ENCODE peak calls at places on chromosomes 7 and 10, in eight cellular contexts. One of them, this sample, is unnamed.

GRCh38 chr10:844552-844951 is 87.0 kb downstream of the LARP4B start:
- DNase-seq in nucleus accumbens: no peak
- DNase-seq in astrocyte of the hippocampus: peak; percentile 62
- DNase-seq in GM04504: no peak
- DNase-seq in thoracic aorta: no peak
- DNase-seq in ACHN: peak; percentile 14
- DNase-seq in hepatocyte: no peak
- DNase-seq in foreskin fibroblast: no peak
- DNase-seq in this sample: no peak

GRCh38 chr10:90592903-90593302 is 264.9 kb downstream of the HTR7 start:
- DNase-seq in GM04504: no peak
- DNase-seq in nucleus accumbens: no peak
- DNase-seq in foreskin fibroblast: peak; percentile 79
- DNase-seq in ACHN: peak; percentile 48
- DNase-seq in hepatocyte: peak; percentile 77
- DNase-seq in astrocyte of the hippocampus: peak; percentile 87
- DNase-seq in thoracic aorta: peak; percentile 6
- DNase-seq in this sample: no peak

GRCh38 chr10:74249865-74250264 is 98.8 kb downstream of the ADK start:
- DNase-seq in hepatocyte: no peak
- DNase-seq in ACHN: no peak
- DNase-seq in nucleus accumbens: no peak
- DNase-seq in GM04504: no peak
- DNase-seq in astrocyte of the hippocampus: no peak
- DNase-seq in thoracic aorta: no peak
- DNase-seq in foreskin fibroblast: peak; percentile 50
- DNase-seq in this sample: no peak

GRCh38 chr7:83166-83840 is 109.1 kb upstream of the FAM20C start:
- DNase-seq in thoracic aorta: no peak
- DNase-seq in hepatocyte: peak; percentile 16
- DNase-seq in foreskin fibroblast: no peak
- DNase-seq in ACHN: no peak
- DNase-seq in GM04504: no peak
- DNase-seq in astrocyte of the hippocampus: no peak
- DNase-seq in nucleus accumbens: no peak
- DNase-seq in this sample: no peak

GRCh38 chr7:139118803-139119485 is 9.4 kb upstream of the ZC3HAV1 start:
- DNase-seq in thoracic aorta: no peak
- DNase-seq in astrocyte of the hippocampus: no peak
- DNase-seq in GM04504: no peak
- DNase-seq in ACHN: no peak
- DNase-seq in hepatocyte: peak; percentile 46
- DNase-seq in nucleus accumbens: no peak
- DNase-seq in foreskin fibroblast: no peak
- DNase-seq in this sample: no peak

GRCh38 chr7:73668103-73668937 is 689 bp downstream of the VPS37D start:
- DNase-seq in astrocyte of the hippocampus: peak; percentile 39
- DNase-seq in nucleus accumbens: no peak
- DNase-seq in foreskin fibroblast: peak; percentile 39
- DNase-seq in ACHN: no peak
- DNase-seq in hepatocyte: peak; percentile 44
- DNase-seq in thoracic aorta: no peak
- DNase-seq in GM04504: no peak
- DNase-seq in this sample: no peak

GRCh38 chr10:77508076-77508475 is 129.5 kb downstream of the KCNMA1 start:
- DNase-seq in thoracic aorta: no peak
- DNase-seq in ACHN: no peak
- DNase-seq in foreskin fibroblast: no peak
- DNase-seq in hepatocyte: no peak
- DNase-seq in astrocyte of the hippocampus: no peak
- DNase-seq in nucleus accumbens: no peak
- DNase-seq in GM04504: no peak
- DNase-seq in this sample: no peak

GRCh38 chr7:43460733-43461348 is 122.1 kb upstream of the STK17A start:
- DNase-seq in ACHN: no peak
- DNase-seq in hepatocyte: no peak
- DNase-seq in GM04504: no peak
- DNase-seq in nucleus accumbens: no peak
- DNase-seq in foreskin fibroblast: no peak
- DNase-seq in thoracic aorta: no peak
- DNase-seq in astrocyte of the hippocampus: no peak
- DNase-seq in this sample: no peak

GRCh38 chr7:26279405-26279804 is 12.3 kb upstream of the SNX10 start:
- DNase-seq in thoracic aorta: no peak
- DNase-seq in ACHN: peak; percentile 95
- DNase-seq in foreskin fibroblast: no peak
- DNase-seq in hepatocyte: no peak
- DNase-seq in GM04504: no peak
- DNase-seq in nucleus accumbens: no peak
- DNase-seq in astrocyte of the hippocampus: no peak
- DNase-seq in this sample: peak; percentile 11

GRCh38 chr10:12728569-12728968 is 272.9 kb downstream of the CCDC3 start:
- DNase-seq in GM04504: no peak
- DNase-seq in hepatocyte: no peak
- DNase-seq in nucleus accumbens: no peak
- DNase-seq in astrocyte of the hippocampus: peak; percentile 34
- DNase-seq in ACHN: no peak
- DNase-seq in thoracic aorta: no peak
- DNase-seq in foreskin fibroblast: peak; percentile 42
- DNase-seq in this sample: no peak

GRCh38 chr7:56609852-56610355 is 493.7 kb upstream of the NUPR2 start:
- DNase-seq in foreskin fibroblast: no peak
- DNase-seq in GM04504: no peak
- DNase-seq in hepatocyte: no peak
- DNase-seq in astrocyte of the hippocampus: no peak
- DNase-seq in thoracic aorta: no peak
- DNase-seq in nucleus accumbens: no peak
- DNase-seq in ACHN: no peak
- DNase-seq in this sample: no peak

GRCh38 chr7:30304177-30304884 is 19.9 kb downstream of the ZNRF2 start:
- DNase-seq in foreskin fibroblast: no peak
- DNase-seq in astrocyte of the hippocampus: no peak
- DNase-seq in GM04504: no peak
- DNase-seq in hepatocyte: no peak
- DNase-seq in ACHN: no peak
- DNase-seq in nucleus accumbens: no peak
- DNase-seq in thoracic aorta: no peak
- DNase-seq in this sample: no peak

GRCh38 chr7:17056491-17057142 is 174.8 kb upstream of the AGR3 start:
- DNase-seq in hepatocyte: no peak
- DNase-seq in ACHN: no peak
- DNase-seq in nucleus accumbens: no peak
- DNase-seq in astrocyte of the hippocampus: no peak
- DNase-seq in foreskin fibroblast: peak; percentile 55
- DNase-seq in GM04504: no peak
- DNase-seq in thoracic aorta: no peak
- DNase-seq in this sample: no peak

This sample was measured in HS-5.